ENCODE peak calls at places on chromosomes 12 and 14, in seven cellular contexts. O is GM23248, X is HepG2, Y is neuronal stem cell, F is IMR-90, D is neural progenitor cell, V is PC-3. M is an unnamed sample. For H3K4me1 and H3K9me3, the result is how much of the 10 kb centered on the place peaks cover.

GRCh38 chr12:46942579-46942978 is 116.8 kb upstream of the SLC38A4 start:
- DNase-seq in O (peak), X (no peak), Y (no peak), F (peak), D (no peak), V (peak), M (no peak)

GRCh38 chr14:101903111-101903561 is 61.2 kb upstream of the DYNC1H1 start:
- DNase-seq in O (no peak), X (no peak), Y (no peak), F (no peak), D (no peak), V (no peak), M (no peak)

GRCh38 chr12:120453977-120454376 is 7.7 kb downstream of the GATC start:
- DNase-seq in O (peak), X (peak), Y (no peak), F (peak), D (peak), V (peak), M (no peak)

GRCh38 chr12:25518512-25518911 is 34.6 kb downstream of the LMNTD1 start:
- DNase-seq in O (peak), X (no peak), Y (no peak), F (peak), D (no peak), V (no peak), M (no peak)

GRCh38 chr12:47236109-47236714 is 156.5 kb upstream of the AMIGO2 start:
- DNase-seq in O (peak), X (no peak), Y (no peak), F (peak), D (no peak), V (peak), M (no peak)

GRCh38 chr14:78933948-78934524 is 763.9 kb downstream of the NRXN3 start:
- DNase-seq in O (peak), X (peak), Y (peak), F (peak), D (peak), V (peak), M (no peak)

GRCh38 chr12:80186727-80187217 is 87.4 kb downstream of the OTOGL start:
- DNase-seq in O (peak), X (peak), Y (peak), F (peak), D (peak), V (peak), M (peak)

GRCh38 chr12:58247633-58248032 is 306.3 kb downstream of the ATP23 start:
- DNase-seq in O (peak), X (no peak), Y (no peak), F (no peak), D (peak), V (peak), M (peak)

GRCh38 chr12:4269279-4269991 is 4.1 kb upstream of the CCND2 start:
- DNase-seq in O (peak), X (no peak), Y (peak), F (peak), D (peak), V (no peak), M (peak)

GRCh38 chr12:3692616-3693365 is 60.1 kb downstream of the CRACR2A start:
- DNase-seq in O (no peak), X (no peak), Y (no peak), F (no peak), D (no peak), V (no peak), M (no peak)

GRCh38 chr14:49461529-49462401 is 124.4 kb downstream of the RPS29 start:
- DNase-seq in O (peak), X (peak), Y (peak), F (peak), D (peak), V (peak), M (peak)

GRCh38 chr12:109727746-109728726 is 14.4 kb downstream of the FAM222A start:
- DNase-seq in O (no peak), X (no peak), Y (no peak), F (no peak), D (no peak), V (no peak), M (peak)

GRCh38 chr12:4107436-4107878 is 166.1 kb upstream of the CCND2 start:
- DNase-seq in O (peak), X (peak), Y (no peak), F (peak), D (peak), V (peak), M (peak)

GRCh38 chr12:69880566-69880965 is 55.5 kb downstream of the MYRFL start:
- DNase-seq in O (peak), X (no peak), Y (no peak), F (peak), D (peak), V (peak), M (peak)

GRCh38 chr12:3680919-3681594 is 71.9 kb downstream of the CRACR2A start:
- DNase-seq in O (no peak), X (no peak), Y (no peak), F (no peak), D (peak), V (peak), M (no peak)

GRCh38 chr12:43338848-43339526 is 213.0 kb downstream of the ADAMTS20 start:
- DNase-seq in O (peak), X (peak), Y (peak), F (peak), D (peak), V (peak), M (peak)

GRCh38 chr12:1054103-1054838 is 63.2 kb downstream of the ERC1 start:
- DNase-seq in O (no peak), X (peak), Y (peak), F (no peak), D (peak), V (no peak), M (peak)

GRCh38 chr12:1053690-1054089 is 62.7 kb downstream of the ERC1 start:
- DNase-seq in O (no peak), X (no peak), Y (no peak), F (no peak), D (no peak), V (no peak), M (no peak)

GRCh38 chr12:1059162-1059561 is 68.1 kb downstream of the ERC1 start:
- DNase-seq in O (no peak), X (no peak), Y (no peak), F (no peak), D (no peak), V (no peak), M (no peak)

GRCh38 chr12:1058423-1058822 is 67.4 kb downstream of the ERC1 start:
- DNase-seq in O (no peak), X (no peak), Y (no peak), F (no peak), D (no peak), V (no peak), M (no peak)

GRCh38 chr12:1056390-1056789 is 65.4 kb downstream of the ERC1 start:
- DNase-seq in O (no peak), X (no peak), Y (no peak), F (no peak), D (no peak), V (no peak), M (peak)
- H3K9ac ChIP-seq in O (no peak), X (no peak), Y (no peak), F (no peak), D (no peak), V (no peak), M (no peak)

DNA sequence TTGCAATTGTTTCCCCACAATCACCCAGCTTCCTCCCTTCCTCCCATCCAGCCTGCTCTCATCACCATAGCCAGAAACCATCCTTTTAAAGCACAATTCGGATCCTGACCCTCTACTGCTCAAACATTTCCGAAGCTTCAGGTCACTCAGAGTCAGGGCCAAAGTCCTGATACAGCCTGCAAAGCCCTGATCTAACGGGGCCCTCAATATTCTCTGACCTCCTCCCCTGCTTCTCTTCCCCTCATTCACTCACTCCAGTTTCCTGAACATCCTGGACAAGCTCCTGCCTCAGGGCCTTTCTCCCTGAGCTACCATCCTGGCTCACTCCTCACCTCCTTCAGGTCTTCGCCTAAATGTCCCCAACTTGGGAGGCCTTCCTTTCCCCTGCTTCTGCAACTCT is 46.1 kb downstream of the PITPNM2 start:
- DNase-seq in O (no peak), X (peak), Y (no peak), F (no peak), D (no peak), V (no peak), M (peak)
- H3K4me1 ChIP-seq in O (under half), X (half or more), Y (under half), F (under half), D (under half), V (under half), M (under half)

GRCh38 chr14:105951399-105951798 is 425.0 kb downstream of the TMEM121 start:
- DNase-seq in O (no peak), X (no peak), Y (no peak), F (no peak), D (no peak), V (no peak), M (no peak)
- H3K9me3 ChIP-seq in O (under half), X (under half), Y (under half), F (under half), D (under half), V (under half), M (under half)

GRCh38 chr12:54390176-54390667 is 5.7 kb upstream of the ZNF385A start:
- DNase-seq in O (no peak), X (no peak), Y (no peak), F (no peak), D (peak), V (no peak), M (peak)
- H3K9ac ChIP-seq in O (no peak), X (no peak), Y (peak), F (no peak), D (no peak), V (no peak), M (no peak)

DNA sequence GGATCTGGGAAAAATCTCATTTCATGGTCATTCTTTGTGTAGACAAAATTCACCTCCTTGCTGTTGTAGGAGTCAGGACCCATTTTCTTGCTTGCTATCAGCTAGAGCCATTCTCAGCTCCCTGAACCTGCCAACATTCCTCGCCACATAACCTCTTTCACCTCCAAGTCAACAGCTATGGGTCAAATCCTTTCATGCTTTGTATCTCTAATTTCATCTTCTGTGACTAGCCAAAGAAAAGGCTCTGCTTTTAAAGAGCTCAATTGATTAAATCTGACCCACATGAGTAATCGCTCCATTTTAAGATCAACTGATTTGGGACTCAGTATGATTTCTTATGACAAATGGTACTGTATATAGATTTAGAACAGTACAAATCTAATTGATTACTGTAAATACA is 89.2 kb upstream of the FOXG1 start:
- DNase-seq in O (no peak), X (no peak), Y (no peak), F (no peak), D (no peak), V (peak), M (no peak)
- H3K4me1 ChIP-seq in O (under half), X (under half), Y (under half), F (under half), D (under half), V (under half), M (under half)

DNA sequence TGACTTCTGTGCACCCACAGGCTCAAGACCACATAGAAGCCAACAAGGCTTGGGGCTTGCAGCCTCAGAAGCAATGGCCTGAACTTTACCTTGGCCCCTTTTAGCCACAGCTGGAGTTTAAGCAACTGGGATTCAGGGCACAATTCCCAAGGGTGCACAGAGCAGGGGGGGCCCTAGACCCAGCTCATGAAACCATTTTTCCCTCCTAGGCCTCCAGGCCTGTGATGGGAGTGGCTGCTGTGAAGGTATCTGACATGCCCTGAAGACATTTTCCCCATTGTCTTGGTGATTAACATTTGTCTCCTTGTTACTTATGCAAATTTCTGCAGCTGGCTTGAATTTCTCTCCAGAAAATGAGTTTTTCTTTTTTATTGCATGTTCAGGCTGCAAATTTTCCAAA is 21.9 kb downstream of the GABARAPL1 start:
- DNase-seq in O (no peak), X (no peak), Y (no peak), F (no peak), D (no peak), V (no peak), M (no peak)
- H3K9me3 ChIP-seq in O (under half), X (under half), Y (under half), F (under half), D (under half), V (under half), M (half or more)

GRCh38 chr14:73729015-73729330 is 14.8 kb upstream of the PNMA1 start:
- DNase-seq in O (no peak), X (no peak), Y (no peak), F (no peak), D (no peak), V (no peak), M (no peak)
- H3K9ac ChIP-seq in O (peak), X (no peak), Y (no peak), F (no peak), D (no peak), V (no peak), M (no peak)

GRCh38 chr14:68143341-68143807 is 323.8 kb downstream of the RAD51B start:
- DNase-seq in O (peak), X (no peak), Y (no peak), F (peak), D (no peak), V (peak), M (no peak)

GRCh38 chr14:68145539-68145938 is 326.0 kb downstream of the RAD51B start:
- DNase-seq in O (peak), X (no peak), Y (no peak), F (peak), D (no peak), V (no peak), M (no peak)

GRCh38 chr14:68146812-68147211 is 327.2 kb downstream of the RAD51B start:
- DNase-seq in O (peak), X (no peak), Y (no peak), F (peak), D (no peak), V (peak), M (no peak)

GRCh38 chr14:68144051-68144681 is 324.6 kb downstream of the RAD51B start:
- DNase-seq in O (peak), X (peak), Y (no peak), F (peak), D (no peak), V (no peak), M (no peak)

DNA sequence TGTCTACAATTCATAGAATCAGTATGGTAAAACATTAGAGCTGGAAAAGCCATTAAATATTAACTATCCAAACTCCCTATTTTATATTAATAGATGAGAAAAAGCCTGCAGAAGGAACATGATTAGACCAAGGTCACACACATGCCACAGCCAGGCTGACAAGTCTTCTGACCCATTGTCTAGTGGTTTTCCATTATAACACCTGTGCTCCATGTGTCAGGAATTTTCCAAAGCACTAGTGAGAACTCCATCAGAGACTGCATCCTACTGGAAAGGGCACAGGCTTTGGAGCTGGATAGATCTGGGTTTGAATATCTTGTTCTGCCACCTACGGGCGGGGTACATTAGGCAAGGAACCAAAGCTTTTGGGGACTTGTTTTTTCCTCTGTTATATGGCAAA is 325.5 kb downstream of the RAD51B start:
- DNase-seq in O (no peak), X (no peak), Y (no peak), F (no peak), D (no peak), V (no peak), M (no peak)
- H3K4me1 ChIP-seq in O (half or more), X (under half), Y (under half), F (under half), D (under half), V (half or more), M (under half)

GRCh38 chr12:132339856-132340255 is 10.5 kb upstream of the GALNT9 start:
- DNase-seq in O (no peak), X (no peak), Y (no peak), F (no peak), D (no peak), V (no peak), M (no peak)
- H3K9me3 ChIP-seq in O (under half), X (under half), Y (under half), F (under half), D (under half), V (under half), M (under half)

DNA sequence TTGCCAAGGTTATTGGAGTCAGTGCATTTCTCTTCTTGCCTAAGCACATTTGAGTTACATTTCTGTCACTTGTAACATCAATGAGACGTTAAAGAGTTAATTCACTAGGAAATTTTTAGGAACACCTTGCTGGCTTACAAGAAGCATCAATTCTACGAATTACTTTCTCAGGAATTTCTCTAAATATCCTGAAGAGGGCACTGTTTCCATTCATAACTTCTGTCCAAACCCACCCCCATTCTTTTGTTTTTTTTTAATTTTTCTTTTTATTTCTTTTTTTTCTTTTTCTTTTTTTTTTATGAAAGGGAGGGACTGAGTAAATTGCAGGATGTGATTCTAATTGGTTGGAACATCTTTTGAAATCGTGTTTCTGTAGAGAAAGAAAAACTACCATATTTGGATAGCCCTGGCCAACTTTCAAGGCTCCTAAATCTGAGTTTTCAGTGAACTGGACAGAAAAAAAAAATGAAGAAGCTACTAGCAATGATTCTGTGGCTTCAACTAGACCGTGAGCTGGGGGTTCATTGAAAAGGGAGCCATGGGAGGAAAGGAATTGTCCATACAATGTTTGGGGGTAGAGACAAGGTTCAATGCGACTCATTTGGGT is 285.3 kb downstream of the DAD1 start:
- DNase-seq in O (peak), X (no peak), Y (no peak), F (peak), D (peak), V (peak), M (no peak)
- H3K9ac ChIP-seq in O (no peak), X (no peak), Y (no peak), F (no peak), D (no peak), V (no peak), M (no peak)